ENCODE peak calls at places on chromosomes 11 and 22, in ten cellular contexts. P is neuronal stem cell, V is breast epithelium, L is suprapubic skin, W is trophoblast cell, S is upper lobe of right lung, H is pancreas, U is cardiac muscle cell, Q is colonic mucosa, G is heart left ventricle. A is an unnamed sample.
A peak's percentile ranks its signal among the peaks of the same experiment; 100 is the strongest.

GRCh38 chr11:35418847-35419712 is at the start of gene SLC1A2:
- DNase-seq in P (peak; percentile 51), V (no peak), L (no peak), W (no peak), S (peak; percentile 70), H (peak; percentile 11), U (peak; percentile 47), Q (no peak), G (peak; percentile 31), A (no peak)

GRCh38 chr11:64298966-64299846 is 952 bp upstream of the CATSPERZ start:
- DNase-seq in P (no peak), V (peak; percentile 67), L (no peak), W (no peak), S (peak; percentile 86), H (peak; percentile 81), U (peak; percentile 42), Q (peak; percentile 65), G (peak; percentile 79), A (no peak)

GRCh38 chr11:17541330-17541885 is 2.8 kb downstream of the USH1C start:
- DNase-seq in P (no peak), V (peak; percentile 47), L (no peak), W (no peak), S (no peak), H (no peak), U (no peak), Q (peak; percentile 36), G (no peak), A (no peak)

GRCh38 chr22:17570851-17571631 is 7.7 kb downstream of the SLC25A18 start:
- DNase-seq in P (no peak), V (peak; percentile 71), L (peak; percentile 89), W (no peak), S (peak; percentile 79), H (peak; percentile 44), U (peak; percentile 97), Q (peak; percentile 30), G (peak; percentile 83), A (no peak)

GRCh38 chr11:10762185-10762584 is 11.1 kb downstream of the CTR9 start:
- DNase-seq in P (no peak), V (no peak), L (no peak), W (no peak), S (no peak), H (no peak), U (no peak), Q (no peak), G (no peak), A (no peak)

GRCh38 chr11:120011836-120012235 is 126.1 kb downstream of the TRIM29 start:
- DNase-seq in P (no peak), V (no peak), L (no peak), W (no peak), S (no peak), H (no peak), U (no peak), Q (no peak), G (no peak), A (no peak)

GRCh38 chr22:27108425-27109114 is 451.2 kb downstream of the MIAT start:
- DNase-seq in P (no peak), V (peak; percentile 60), L (no peak), W (no peak), S (no peak), H (peak; percentile 65), U (peak; percentile 60), Q (no peak), G (peak; percentile 66), A (no peak)

GRCh38 chr11:68189082-68189481 is 24.0 kb downstream of the KMT5B start:
- DNase-seq in P (no peak), V (no peak), L (no peak), W (no peak), S (no peak), H (no peak), U (no peak), Q (no peak), G (no peak), A (no peak)

GRCh38 chr11:101390539-101390938 is 193.3 kb downstream of the TRPC6 start:
- DNase-seq in P (no peak), V (no peak), L (no peak), W (no peak), S (no peak), H (no peak), U (peak; percentile 11), Q (no peak), G (no peak), A (no peak)

DNA sequence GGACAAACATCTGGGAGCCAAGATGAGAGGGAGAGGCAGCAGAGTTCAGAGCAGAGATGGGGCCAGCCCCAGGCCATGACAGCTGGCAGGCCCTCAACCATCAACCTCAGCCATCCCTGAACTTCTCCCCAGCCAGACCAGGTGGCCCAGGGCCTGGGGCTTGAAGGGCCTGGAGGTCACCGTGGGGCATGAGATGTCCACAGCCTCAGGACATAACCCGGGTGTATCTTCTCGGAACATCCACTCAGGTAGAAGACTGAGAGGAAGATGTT is 12.4 kb upstream of the SLC39A13 start:
- DNase-seq in P (no peak), V (no peak), L (no peak), W (no peak), S (no peak), H (no peak), U (no peak), Q (no peak), G (no peak), A (no peak)
- H3K27ac ChIP-seq in P (no peak overlapping the region), V (no peak overlapping the region), L (peak overlapping the region; percentile 89), W (no peak overlapping the region), S (peak overlapping the region; percentile 95), H (no peak overlapping the region), U (no peak overlapping the region), Q (no peak overlapping the region), G (peak overlapping the region; percentile 72), A (no peak overlapping the region)

GRCh38 chr22:48342732-48343131 is 1484.9 kb downstream of the BRD1 start:
- DNase-seq in P (no peak), V (no peak), L (no peak), W (no peak), S (no peak), H (no peak), U (no peak), Q (no peak), G (no peak), A (no peak)
- H3K9me3 ChIP-seq in P (no peaks in the 10 kb centered on the region), V (no peaks in the 10 kb centered on the region), L (no peaks in the 10 kb centered on the region), W (peaks cover 3% of the 10 kb centered on the region), S (no peaks in the 10 kb centered on the region), H (no peaks in the 10 kb centered on the region), U (no peaks in the 10 kb centered on the region), Q (no peaks in the 10 kb centered on the region), G (no peaks in the 10 kb centered on the region), A (no peaks in the 10 kb centered on the region)

GRCh38 chr11:22340803-22341581 is 2.8 kb downstream of the SLC17A6 start:
- DNase-seq in P (no peak), V (no peak), L (no peak), W (no peak), S (peak; percentile 46), H (no peak), U (no peak), Q (no peak), G (no peak), A (no peak)

GRCh38 chr11:22338465-22338810 is 257 bp downstream of the SLC17A6 start:
- DNase-seq in P (no peak), V (no peak), L (no peak), W (no peak), S (no peak), H (no peak), U (no peak), Q (no peak), G (no peak), A (no peak)

GRCh38 chr11:22343411-22344032 is 5.3 kb downstream of the SLC17A6 start:
- DNase-seq in P (peak; percentile 21), V (no peak), L (no peak), W (no peak), S (no peak), H (peak; percentile 14), U (no peak), Q (no peak), G (no peak), A (no peak)

GRCh38 chr11:22342599-22343138 is 4.5 kb downstream of the SLC17A6 start:
- DNase-seq in P (no peak), V (no peak), L (no peak), W (no peak), S (no peak), H (no peak), U (no peak), Q (no peak), G (no peak), A (no peak)

DNA sequence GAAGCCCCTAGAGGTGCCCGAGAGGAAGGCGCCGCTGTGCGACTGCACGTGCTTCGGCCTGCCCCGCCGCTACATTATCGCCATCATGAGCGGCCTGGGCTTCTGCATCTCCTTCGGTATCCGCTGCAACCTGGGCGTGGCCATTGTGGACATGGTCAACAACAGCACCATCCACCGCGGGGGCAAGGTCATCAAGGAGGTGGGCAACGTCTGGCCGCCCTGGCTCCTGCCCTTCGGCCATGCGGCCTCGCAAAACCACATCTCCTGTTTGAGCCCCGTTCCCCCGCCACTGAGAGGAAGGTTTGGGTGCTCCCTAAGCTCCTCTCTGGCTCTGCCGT is 3.4 kb downstream of the SLC17A6 start:
- DNase-seq in P (no peak), V (no peak), L (no peak), W (no peak), S (no peak), H (no peak), U (no peak), Q (no peak), G (peak; percentile 18), A (no peak)
- H3K27me3 ChIP-seq in P (peaks cover 87% of the 10 kb centered on the region), V (peaks cover 76% of the 10 kb centered on the region), L (peaks cover 84% of the 10 kb centered on the region), W (peaks cover 35% of the 10 kb centered on the region), S (peaks cover 75% of the 10 kb centered on the region), H (peaks cover 49% of the 10 kb centered on the region), U (peaks cover 92% of the 10 kb centered on the region), Q (peaks cover 57% of the 10 kb centered on the region), G (peaks cover 42% of the 10 kb centered on the region), A (peaks cover 53% of the 10 kb centered on the region)

GRCh38 chr22:50190182-50190951 is 4.7 kb downstream of the TRABD start:
- DNase-seq in P (no peak), V (peak; percentile 79), L (peak; percentile 91), W (peak; percentile 51), S (peak; percentile 94), H (peak; percentile 90), U (peak; percentile 50), Q (peak; percentile 90), G (peak; percentile 92), A (peak; percentile 75)

GRCh38 chr22:50189849-50190181 is 4.1 kb downstream of the TRABD start:
- DNase-seq in P (no peak), V (no peak), L (no peak), W (no peak), S (no peak), H (peak; percentile 50), U (no peak), Q (peak; percentile 67), G (peak; percentile 35), A (no peak)

GRCh38 chr22:50186789-50187523 is 1.2 kb downstream of the TRABD start:
- DNase-seq in P (no peak), V (no peak), L (no peak), W (no peak), S (no peak), H (peak; percentile 62), U (no peak), Q (peak; percentile 81), G (peak; percentile 29), A (no peak)

GRCh38 chr22:50189184-50189848 is 3.6 kb downstream of the TRABD start:
- DNase-seq in P (no peak), V (no peak), L (no peak), W (no peak), S (no peak), H (peak; percentile 91), U (no peak), Q (peak; percentile 64), G (peak; percentile 66), A (no peak)

DNA sequence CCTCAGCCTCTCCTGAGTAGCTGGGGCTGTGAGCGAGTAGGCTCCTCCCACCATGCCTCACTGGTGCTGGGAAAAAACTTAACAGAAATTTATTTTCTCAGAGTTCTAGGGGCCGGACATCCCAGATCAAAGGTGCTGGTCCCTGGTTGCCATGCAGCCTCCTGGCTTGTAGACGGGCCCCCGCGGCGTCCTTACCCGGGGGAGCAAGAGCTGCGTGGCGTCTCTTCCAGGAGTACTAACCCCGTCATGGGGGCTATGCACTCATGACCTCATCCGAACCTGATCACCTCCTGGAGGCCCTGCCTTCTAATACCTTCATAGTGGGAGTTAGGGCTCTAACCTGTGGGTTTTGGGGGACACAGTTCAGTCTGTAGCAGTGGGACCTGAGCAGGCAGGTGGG is 2.6 kb downstream of the TRABD start:
- DNase-seq in P (no peak), V (no peak), L (no peak), W (no peak), S (no peak), H (peak; percentile 36), U (no peak), Q (no peak), G (peak; percentile 21), A (no peak)
- H3K27ac ChIP-seq in P (no peak overlapping the region), V (no peak overlapping the region), L (no peak overlapping the region), W (no peak overlapping the region), S (no peak overlapping the region), H (no peak overlapping the region), U (peak overlapping the region; percentile 13), Q (no peak overlapping the region), G (no peak overlapping the region), A (peak overlapping the region; percentile 96)

A was measured in effector memory CD4-positive, alpha-beta T cell.